ENCODE peak calls at places on chromosomes 4 and X, in eight cellular contexts. C is A549; V is lower leg skin; N is body of pancreas; Z is upper lobe of right lung; U is sigmoid colon; O is Jurkat, Clone E6-1; M is astrocyte. G is an unnamed sample.
A peak's percentile ranks its signal among the peaks of the same experiment; 100 is the strongest.

GRCh38 chr4:168791376-168791775 is 218.7 kb downstream of the CBR4 start:
- DNase-seq in C (no peak), V (no peak), N (no peak), Z (no peak), U (no peak), O (no peak), M (no peak), G (no peak)

GRCh38 chr4:183136880-183137279 is 37.8 kb downstream of the WWC2 start:
- DNase-seq in C (no peak), V (no peak), N (no peak), Z (no peak), U (no peak), O (no peak), M (no peak), G (no peak)

GRCh38 chr4:22071749-22072148 is 123.2 kb upstream of the KCNIP4 start:
- DNase-seq in C (no peak), V (no peak), N (no peak), Z (no peak), U (no peak), O (no peak), M (peak; percentile 5), G (no peak)

GRCh38 chrX:22952011-22952410 is 47.7 kb upstream of the DDX53 start:
- DNase-seq in C (no peak), V (no peak), N (no peak), Z (no peak), U (no peak), O (no peak), M (peak; percentile 37), G (peak; percentile 63)

GRCh38 chr4:123418486-123418931 is 21.9 kb downstream of the SPRY1 start:
- DNase-seq in C (no peak), V (no peak), N (no peak), Z (no peak), U (no peak), O (no peak), M (peak; percentile 95), G (peak; percentile 95)

GRCh38 chr4:6008092-6008551 is 10.1 kb downstream of the C4orf50 start:
- DNase-seq in C (peak; percentile 31), V (no peak), N (no peak), Z (peak; percentile 46), U (peak; percentile 49), O (no peak), M (no peak), G (no peak)

GRCh38 chrX:47900833-47901232 is 64.1 kb downstream of the ZNF81 start:
- DNase-seq in C (no peak), V (no peak), N (no peak), Z (no peak), U (no peak), O (no peak), M (no peak), G (no peak)

GRCh38 chrX:19513383-19513782 is 1.9 kb downstream of the MAP3K15 start:
- DNase-seq in C (peak; percentile 8), V (peak; percentile 78), N (no peak), Z (no peak), U (no peak), O (no peak), M (no peak), G (peak; percentile 5)

GRCh38 chr4:39613093-39613656 is 25.5 kb downstream of the SMIM14 start:
- DNase-seq in C (no peak), V (no peak), N (no peak), Z (no peak), U (no peak), O (no peak), M (peak; percentile 50), G (peak; percentile 44)

GRCh38 chrX:14409341-14409740 is 120.0 kb upstream of the GLRA2 start:
- DNase-seq in C (no peak), V (no peak), N (no peak), Z (no peak), U (no peak), O (no peak), M (no peak), G (peak; percentile 2)

GRCh38 chr4:89837385-89837995 is 529 bp upstream of the SNCA start:
- DNase-seq in C (peak; percentile 5), V (peak; percentile 88), N (no peak), Z (no peak), U (no peak), O (no peak), M (peak; percentile 18), G (peak; percentile 37)

GRCh38 chr4:169080970-169081369 is 70.9 kb upstream of the CBR4 start:
- DNase-seq in C (no peak), V (no peak), N (no peak), Z (no peak), U (peak; percentile 61), O (no peak), M (peak; percentile 46), G (peak; percentile 93)

GRCh38 chrX:150575415-150575814 is 7.0 kb downstream of the MTM1 start:
- DNase-seq in C (no peak), V (no peak), N (no peak), Z (no peak), U (no peak), O (no peak), M (peak; percentile 26), G (peak; percentile 49)

GRCh38 chr4:4440333-4441061 is 53.6 kb downstream of the NSG1 start:
- DNase-seq in C (no peak), V (no peak), N (no peak), Z (no peak), U (no peak), O (no peak), M (no peak), G (no peak)

GRCh38 chrX:48466696-48467095 is 3.4 kb downstream of the SLC38A5 start:
- DNase-seq in C (no peak), V (no peak), N (peak; percentile 66), Z (no peak), U (no peak), O (no peak), M (no peak), G (no peak)

GRCh38 chrX:20285513-20285912 is 18.8 kb upstream of the RPS6KA3 start:
- DNase-seq in C (no peak), V (no peak), N (no peak), Z (no peak), U (no peak), O (no peak), M (no peak), G (no peak)

GRCh38 chr4:154018659-154019058 is 229.8 kb upstream of the SFRP2 start:
- DNase-seq in C (no peak), V (no peak), N (no peak), Z (no peak), U (no peak), O (no peak), M (no peak), G (peak; percentile 8)

GRCh38 chr4:121696140-121696640 is 590 bp downstream of the ANXA5 start:
- DNase-seq in C (no peak), V (peak; percentile 96), N (peak; percentile 70), Z (peak; percentile 90), U (peak; percentile 94), O (no peak), M (peak; percentile 79), G (peak; percentile 87)

GRCh38 chrX:123408856-123409737 is 225.0 kb downstream of the GRIA3 start:
- DNase-seq in C (no peak), V (no peak), N (no peak), Z (no peak), U (no peak), O (no peak), M (peak; percentile 87), G (peak; percentile 47)

GRCh38 chr4:6773106-6773505 is 9.4 kb upstream of the KIAA0232 start:
- DNase-seq in C (no peak), V (no peak), N (no peak), Z (no peak), U (no peak), O (no peak), M (peak; percentile 34), G (peak; percentile 74)

GRCh38 chrX:139642241-139642927 is 65.6 kb downstream of the MCF2 start:
- DNase-seq in C (no peak), V (no peak), N (no peak), Z (no peak), U (no peak), O (no peak), M (peak; percentile 29), G (peak; percentile 1)

GRCh38 chrX:16678689-16679088 is 28.7 kb downstream of the S100G start:
- DNase-seq in C (no peak), V (no peak), N (no peak), Z (no peak), U (no peak), O (no peak), M (no peak), G (peak; percentile 31)

GRCh38 chr4:186724048-186724860 is 598 bp upstream of the FAT1 start:
- DNase-seq in C (peak; percentile 18), V (no peak), N (peak; percentile 72), Z (peak; percentile 72), U (peak; percentile 80), O (no peak), M (peak; percentile 48), G (peak; percentile 63)
- H3K4me3 ChIP-seq in C (peak overlapping the region; percentile 67), V (peak overlapping the region; percentile 66), N (peak overlapping the region; percentile 88), Z (peak overlapping the region; percentile 71), U (peak overlapping the region; percentile 91), O (peak overlapping the region; percentile 83), M (peak overlapping the region; percentile 100), G (peak overlapping the region; percentile 65)

DNA sequence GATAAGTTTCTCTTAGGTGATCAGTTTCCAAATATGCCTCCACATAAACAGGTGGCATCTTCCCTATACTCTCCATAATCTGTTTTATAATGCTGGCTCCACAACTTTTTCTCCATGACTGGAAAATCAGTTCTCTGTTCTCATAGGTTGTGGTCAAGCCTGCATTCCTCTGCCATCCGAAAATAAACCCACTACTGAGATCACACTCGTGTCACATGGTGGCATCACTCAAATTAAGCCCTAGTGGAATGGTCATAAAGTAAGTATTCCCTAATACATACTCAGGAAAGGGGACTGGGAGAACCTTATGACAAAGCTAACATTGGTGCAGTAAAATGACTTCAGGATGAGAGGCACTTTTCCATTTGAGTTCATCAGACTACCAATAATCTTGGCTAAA is 37.6 kb downstream of the MAGED4B start:
- DNase-seq in C (no peak), V (no peak), N (no peak), Z (no peak), U (no peak), O (no peak), M (no peak), G (no peak)
- H3K4me3 ChIP-seq in C (no peak overlapping the region), V (no peak overlapping the region), N (no peak overlapping the region), Z (no peak overlapping the region), U (no peak overlapping the region), O (no peak overlapping the region), M (no peak overlapping the region), G (no peak overlapping the region)

GRCh38 chr4:19010766-19011165 is 989.2 kb upstream of the LCORL start:
- DNase-seq in C (no peak), V (no peak), N (no peak), Z (no peak), U (no peak), O (no peak), M (no peak), G (no peak)

GRCh38 chr4:19009886-19010285 is 988.3 kb upstream of the LCORL start:
- DNase-seq in C (no peak), V (no peak), N (no peak), Z (no peak), U (no peak), O (no peak), M (no peak), G (no peak)

GRCh38 chr4:19002170-19002569 is 980.6 kb upstream of the LCORL start:
- DNase-seq in C (no peak), V (no peak), N (no peak), Z (no peak), U (no peak), O (no peak), M (no peak), G (no peak)

GRCh38 chr4:19005211-19005610 is 983.7 kb upstream of the LCORL start:
- DNase-seq in C (no peak), V (no peak), N (no peak), Z (no peak), U (no peak), O (no peak), M (peak; percentile 64), G (peak; percentile 88)
- H3K4me3 ChIP-seq in C (no peak overlapping the region), V (no peak overlapping the region), N (no peak overlapping the region), Z (no peak overlapping the region), U (no peak overlapping the region), O (no peak overlapping the region), M (no peak overlapping the region), G (no peak overlapping the region)

GRCh38 chrX:67545772-67546495 is 2.1 kb downstream of the AR start:
- DNase-seq in C (no peak), V (no peak), N (peak; percentile 11), Z (peak; percentile 64), U (peak; percentile 71), O (no peak), M (no peak), G (peak; percentile 12)
- H3K4me3 ChIP-seq in C (peak overlapping the region; percentile 59), V (no peak overlapping the region), N (peak overlapping the region; percentile 8), Z (peak overlapping the region; percentile 45), U (peak overlapping the region; percentile 56), O (no peak overlapping the region), M (peak overlapping the region; percentile 62), G (peak overlapping the region; percentile 56)

G was measured in choroid plexus epithelial cell.